ENCODE peak calls at places on chromosomes 13 and 19, in seven cellular contexts. V is progenitor cell of endocrine pancreas; T is natural killer cell; X is IMR-90; M is CD4-positive, alpha-beta T cell; Y is activated CD8-positive, alpha-beta T cell treated with anti-CD3 and anti-CD28 coated beads for 36 hours; A is AG09309. U is an unnamed sample.
A peak's percentile ranks its signal among the peaks of the same experiment; 100 is the strongest.

GRCh38 chr13:72782717-72783116 is 784 bp downstream of the PIBF1 start:
- DNase-seq in V (no peak), T (no peak), X (peak; percentile 10), M (no peak), Y (peak; percentile 10), A (no peak), U (peak; percentile 8)

GRCh38 chr13:48890386-48890785 is 85.3 kb upstream of the FNDC3A start:
- DNase-seq in V (no peak), T (no peak), X (no peak), M (no peak), Y (no peak), A (no peak), U (no peak)

GRCh38 chr13:112392719-112393118 is 16.6 kb downstream of the SPACA7 start:
- DNase-seq in V (no peak), T (no peak), X (no peak), M (no peak), Y (no peak), A (no peak), U (no peak)

GRCh38 chr19:13121551-13122274 is 3.6 kb downstream of the NACC1 start:
- DNase-seq in V (no peak), T (peak; percentile 48), X (no peak), M (no peak), Y (peak; percentile 53), A (no peak), U (no peak)

GRCh38 chr19:11281336-11282049 is 14.5 kb upstream of the TSPAN16 start:
- DNase-seq in V (no peak), T (no peak), X (no peak), M (no peak), Y (no peak), A (no peak), U (no peak)

GRCh38 chr13:25352806-25353205 is 19.0 kb upstream of the ATP8A2 start:
- DNase-seq in V (no peak), T (no peak), X (no peak), M (no peak), Y (no peak), A (no peak), U (no peak)

GRCh38 chr13:94858856-94859811 is 146.8 kb upstream of the SOX21 start:
- DNase-seq in V (no peak), T (no peak), X (peak; percentile 5), M (no peak), Y (no peak), A (no peak), U (peak; percentile 3)

GRCh38 chr13:113002206-113002821 is 33.3 kb downstream of the MCF2L start:
- DNase-seq in V (no peak), T (no peak), X (no peak), M (no peak), Y (no peak), A (no peak), U (peak; percentile 59)

GRCh38 chr19:4700573-4700970 is 23.1 kb downstream of the DPP9 start:
- DNase-seq in V (no peak), T (no peak), X (no peak), M (no peak), Y (no peak), A (no peak), U (no peak)
- TF ChIP-seq CTCF in V (no peak), T (no peak), X (no peak), M (no peak), Y (no peak), A (no peak), U (no peak)

DNA sequence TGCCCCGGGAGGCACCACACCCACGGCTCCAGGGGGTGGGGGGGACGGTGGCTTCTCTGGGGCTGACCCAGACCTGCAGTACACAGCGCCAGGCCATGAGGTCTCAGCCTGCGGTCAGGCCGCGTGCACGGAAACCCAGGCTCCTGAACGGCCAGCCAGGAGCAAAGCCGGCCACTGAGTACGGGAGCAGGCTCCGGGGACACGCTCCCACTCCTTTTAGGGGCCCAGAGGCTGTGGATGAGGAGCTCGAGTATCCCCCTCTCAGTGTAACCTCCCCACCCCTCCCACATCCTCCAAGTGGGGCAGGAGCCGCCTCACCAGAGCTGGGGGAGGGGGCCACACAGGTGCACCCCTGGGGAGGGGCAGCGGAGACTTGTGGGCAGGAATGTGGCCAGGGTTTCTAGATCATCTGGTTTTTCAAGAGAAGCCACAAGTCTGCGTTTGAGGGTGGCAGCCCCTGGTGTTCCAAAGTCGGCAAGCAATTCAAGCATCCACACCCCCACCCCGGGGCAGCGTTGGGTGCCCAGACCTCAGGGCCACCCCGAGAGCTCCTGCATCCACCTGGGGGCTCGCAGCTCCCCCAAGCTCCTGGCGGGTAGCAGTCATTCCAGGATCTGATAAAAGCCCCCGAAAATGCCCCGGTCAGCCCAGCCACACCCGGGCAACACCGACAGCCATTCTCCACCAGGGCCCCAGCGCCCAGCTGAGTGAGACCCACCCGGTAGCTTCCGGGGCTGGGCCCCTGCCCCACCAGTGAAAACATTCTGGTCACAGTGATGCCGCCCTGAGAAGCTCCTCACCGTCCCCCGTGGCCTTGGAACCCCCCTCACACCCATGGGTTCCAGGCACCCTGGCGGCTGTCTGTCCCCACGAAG is 6.1 kb downstream of the SBNO2 start:
- DNase-seq in V (no peak), T (no peak), X (no peak), M (no peak), Y (no peak), A (no peak), U (no peak)
- TF ChIP-seq CTCF in V (no peak), T (no peak), X (no peak), M (no peak), Y (no peak), A (no peak), U (no peak)

GRCh38 chr13:37769078-37769477 is 100.5 kb downstream of the TRPC4 start:
- DNase-seq in V (no peak), T (no peak), X (no peak), M (no peak), Y (no peak), A (no peak), U (no peak)
- TF ChIP-seq CTCF in V (peak; percentile 51), T (no peak), X (no peak), M (no peak), Y (no peak), A (no peak), U (no peak)

DNA sequence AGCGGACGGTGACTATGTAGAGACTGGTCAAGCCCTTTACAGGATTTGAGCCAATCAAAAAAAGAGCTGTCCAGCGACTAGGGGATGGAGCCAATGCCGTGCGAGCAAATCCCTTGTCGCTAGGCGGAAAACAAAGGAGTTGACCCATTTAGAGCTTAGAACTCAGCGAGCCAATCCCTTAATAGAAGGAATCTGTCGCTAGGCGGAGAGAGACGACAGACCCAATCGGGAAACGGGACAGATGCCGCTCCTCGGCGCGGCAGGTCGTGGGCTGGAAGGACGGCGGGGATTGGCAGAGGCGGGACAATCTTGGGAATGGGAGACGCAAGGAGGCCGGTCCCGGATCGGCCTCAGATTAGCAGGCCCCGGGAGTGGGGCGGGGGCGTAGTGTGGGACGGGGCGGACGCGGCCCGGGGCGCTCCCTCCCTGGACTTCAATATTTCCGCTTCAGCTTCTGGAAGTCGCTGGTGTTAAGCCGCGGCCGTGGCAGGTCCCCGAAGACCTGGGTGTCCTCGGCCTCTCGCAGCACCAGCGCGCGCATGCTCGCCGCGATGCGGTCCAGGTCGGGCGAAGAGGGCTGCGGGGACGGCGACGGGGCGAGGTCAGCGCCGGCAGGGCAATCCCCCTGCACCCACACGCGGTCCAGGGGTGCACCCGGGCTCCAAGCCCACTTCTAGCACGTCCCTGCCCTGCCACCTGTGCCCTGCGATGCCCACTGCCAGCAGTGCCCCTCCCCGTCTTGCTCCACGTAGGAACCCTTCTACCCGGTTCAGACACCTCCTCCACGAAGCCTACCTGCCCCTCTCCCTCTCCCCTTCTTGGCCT is 2.3 kb upstream of the PNKP start:
- DNase-seq in V (peak; percentile 92), T (peak; percentile 90), X (peak; percentile 100), M (peak; percentile 85), Y (peak; percentile 95), A (peak; percentile 100), U (peak; percentile 95)
- TF ChIP-seq CTCF in V (no peak), T (no peak), X (no peak), M (no peak), Y (no peak), A (no peak), U (no peak)

U was measured in nephron progenitor cell.